ENCODE peak calls at places on chromosomes 3 and 15, in four cellular contexts. One of them, this sample, is unnamed.
A peak's percentile ranks its signal among the peaks of the same experiment; 100 is the strongest.

GRCh38 chr15:57376695-57377477 is 581 bp downstream of the CGNL1 start:
- DNase-seq in tibial nerve: peak; percentile 23
- DNase-seq in OCI-LY7: no peak
- DNase-seq in ovary: no peak
- DNase-seq in this sample: peak; percentile 57

GRCh38 chr3:99128205-99128604 is 226.7 kb upstream of the DCBLD2 start:
- DNase-seq in tibial nerve: no peak
- DNase-seq in OCI-LY7: no peak
- DNase-seq in ovary: no peak
- DNase-seq in this sample: no peak

GRCh38 chr3:172317984-172318383 is 130.3 kb downstream of the GHSR start:
- DNase-seq in tibial nerve: no peak
- DNase-seq in OCI-LY7: no peak
- DNase-seq in ovary: peak; percentile 66
- DNase-seq in this sample: peak; percentile 66

GRCh38 chr3:42024578-42025387 is 62.9 kb upstream of the ULK4 start:
- DNase-seq in tibial nerve: no peak
- DNase-seq in OCI-LY7: no peak
- DNase-seq in ovary: no peak
- DNase-seq in this sample: peak; percentile 21

GRCh38 chr15:69154026-69154425 is 6.4 kb upstream of the GLCE start:
- DNase-seq in tibial nerve: no peak
- DNase-seq in OCI-LY7: no peak
- DNase-seq in ovary: no peak
- DNase-seq in this sample: no peak

GRCh38 chr3:178060406-178060805 is 475.8 kb upstream of the KCNMB2 start:
- DNase-seq in tibial nerve: no peak
- DNase-seq in OCI-LY7: no peak
- DNase-seq in ovary: no peak
- DNase-seq in this sample: peak; percentile 61

GRCh38 chr15:85977586-85977985 is 102.1 kb upstream of the AGBL1 start:
- DNase-seq in tibial nerve: no peak
- DNase-seq in OCI-LY7: no peak
- DNase-seq in ovary: no peak
- DNase-seq in this sample: no peak

GRCh38 chr15:41291065-41291631 is 41.2 kb downstream of the OIP5 start:
- DNase-seq in tibial nerve: no peak
- DNase-seq in OCI-LY7: peak; percentile 76
- DNase-seq in ovary: no peak
- DNase-seq in this sample: no peak

GRCh38 chr15:87579537-87579936 is 677.0 kb downstream of the NTRK3 start:
- DNase-seq in tibial nerve: no peak
- DNase-seq in OCI-LY7: no peak
- DNase-seq in ovary: no peak
- DNase-seq in this sample: no peak
- H3K9me3 ChIP-seq in tibial nerve: no peaks in the 10 kb centered on the region
- H3K9me3 ChIP-seq in OCI-LY7: no peaks in the 10 kb centered on the region
- H3K9me3 ChIP-seq in ovary: no peaks in the 10 kb centered on the region
- H3K9me3 ChIP-seq in this sample: no peaks in the 10 kb centered on the region

GRCh38 chr3:126197854-126198584 is 17.6 kb upstream of the ALDH1L1 start:
- DNase-seq in tibial nerve: peak; percentile 55
- DNase-seq in OCI-LY7: peak; percentile 55
- DNase-seq in ovary: peak; percentile 74
- DNase-seq in this sample: peak; percentile 84

GRCh38 chr3:126200534-126200933 is 20.1 kb upstream of the ALDH1L1 start:
- DNase-seq in tibial nerve: no peak
- DNase-seq in OCI-LY7: no peak
- DNase-seq in ovary: no peak
- DNase-seq in this sample: no peak

GRCh38 chr3:126199256-126199655 is 18.9 kb upstream of the ALDH1L1 start:
- DNase-seq in tibial nerve: no peak
- DNase-seq in OCI-LY7: no peak
- DNase-seq in ovary: no peak
- DNase-seq in this sample: no peak

GRCh38 chr3:126194713-126195305 is 14.4 kb upstream of the ALDH1L1 start:
- DNase-seq in tibial nerve: no peak
- DNase-seq in OCI-LY7: peak; percentile 48
- DNase-seq in ovary: no peak
- DNase-seq in this sample: no peak

DNA sequence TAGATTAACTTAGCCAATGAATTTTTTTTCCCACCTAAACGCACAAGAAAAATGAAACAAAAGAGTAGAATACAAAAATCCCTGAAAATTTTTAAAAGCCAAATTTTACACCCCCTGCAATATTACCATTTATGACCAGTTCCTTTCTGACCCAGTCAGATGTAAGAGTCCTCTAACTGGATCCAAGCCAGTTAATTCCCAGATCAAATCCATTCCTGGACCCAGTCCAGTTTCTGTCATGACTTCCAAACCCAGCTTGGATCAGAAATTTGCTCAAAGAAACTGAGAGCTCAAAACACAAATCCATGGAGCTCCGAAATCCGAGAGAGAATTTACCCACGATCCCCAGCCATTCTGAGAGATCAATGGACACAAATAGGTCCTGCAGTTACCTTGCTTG is 17.0 kb upstream of the ALDH1L1 start:
- DNase-seq in tibial nerve: no peak
- DNase-seq in OCI-LY7: no peak
- DNase-seq in ovary: no peak
- DNase-seq in this sample: no peak
- H3K9me3 ChIP-seq in tibial nerve: no peaks in the 10 kb centered on the region
- H3K9me3 ChIP-seq in OCI-LY7: peaks cover 19% of the 10 kb centered on the region
- H3K9me3 ChIP-seq in ovary: no peaks in the 10 kb centered on the region
- H3K9me3 ChIP-seq in this sample: no peaks in the 10 kb centered on the region

DNA sequence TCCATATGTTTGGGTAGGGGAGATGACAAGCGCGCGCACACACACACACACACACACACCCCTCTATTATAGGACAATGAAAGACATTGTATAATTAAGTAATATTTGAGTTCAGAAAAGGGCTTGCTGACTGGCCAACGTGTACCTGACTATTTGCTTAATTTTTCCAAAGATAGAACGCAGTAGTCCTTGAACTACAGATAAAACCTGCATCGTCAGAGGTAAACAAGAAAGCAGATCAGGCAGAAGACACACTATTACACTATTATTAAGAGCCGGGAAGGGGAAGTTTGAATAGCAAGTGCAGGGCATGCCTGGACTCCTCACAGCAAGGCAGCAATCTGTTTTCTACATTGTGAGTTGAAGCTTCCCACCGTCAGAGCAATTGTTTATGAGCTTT is 427.6 kb downstream of the GABRG3 start:
- DNase-seq in tibial nerve: no peak
- DNase-seq in OCI-LY7: no peak
- DNase-seq in ovary: no peak
- DNase-seq in this sample: no peak
- H3K9me3 ChIP-seq in tibial nerve: no peaks in the 10 kb centered on the region
- H3K9me3 ChIP-seq in OCI-LY7: peaks cover 4% of the 10 kb centered on the region
- H3K9me3 ChIP-seq in ovary: no peaks in the 10 kb centered on the region
- H3K9me3 ChIP-seq in this sample: no peaks in the 10 kb centered on the region

GRCh38 chr3:70994644-70995043 is 588.9 kb downstream of the FOXP1 start:
- DNase-seq in tibial nerve: no peak
- DNase-seq in OCI-LY7: no peak
- DNase-seq in ovary: no peak
- DNase-seq in this sample: no peak

GRCh38 chr3:70999730-71000129 is 583.8 kb downstream of the FOXP1 start:
- DNase-seq in tibial nerve: no peak
- DNase-seq in OCI-LY7: no peak
- DNase-seq in ovary: no peak
- DNase-seq in this sample: peak; percentile 31

GRCh38 chr3:70992131-70992530 is 591.4 kb downstream of the FOXP1 start:
- DNase-seq in tibial nerve: no peak
- DNase-seq in OCI-LY7: no peak
- DNase-seq in ovary: no peak
- DNase-seq in this sample: no peak

GRCh38 chr3:70992557-70992956 is 591.0 kb downstream of the FOXP1 start:
- DNase-seq in tibial nerve: no peak
- DNase-seq in OCI-LY7: no peak
- DNase-seq in ovary: no peak
- DNase-seq in this sample: no peak

GRCh38 chr3:70996082-70996481 is 587.4 kb downstream of the FOXP1 start:
- DNase-seq in tibial nerve: no peak
- DNase-seq in OCI-LY7: no peak
- DNase-seq in ovary: no peak
- DNase-seq in this sample: no peak
- H3K9me3 ChIP-seq in tibial nerve: no peaks in the 10 kb centered on the region
- H3K9me3 ChIP-seq in OCI-LY7: no peaks in the 10 kb centered on the region
- H3K9me3 ChIP-seq in ovary: no peaks in the 10 kb centered on the region
- H3K9me3 ChIP-seq in this sample: no peaks in the 10 kb centered on the region

GRCh38 chr15:27589782-27590181 is 509.3 kb downstream of the OCA2 start:
- DNase-seq in tibial nerve: no peak
- DNase-seq in OCI-LY7: no peak
- DNase-seq in ovary: no peak
- DNase-seq in this sample: no peak
- H3K9me3 ChIP-seq in tibial nerve: no peaks in the 10 kb centered on the region
- H3K9me3 ChIP-seq in OCI-LY7: no peaks in the 10 kb centered on the region
- H3K9me3 ChIP-seq in ovary: no peaks in the 10 kb centered on the region
- H3K9me3 ChIP-seq in this sample: no peaks in the 10 kb centered on the region

GRCh38 chr3:13901935-13902584 is 22.2 kb upstream of the WNT7A start:
- DNase-seq in tibial nerve: no peak
- DNase-seq in OCI-LY7: no peak
- DNase-seq in ovary: no peak
- DNase-seq in this sample: no peak

GRCh38 chr3:13902648-13903238 is 22.9 kb upstream of the WNT7A start:
- DNase-seq in tibial nerve: no peak
- DNase-seq in OCI-LY7: no peak
- DNase-seq in ovary: no peak
- DNase-seq in this sample: no peak
- H3K9me3 ChIP-seq in tibial nerve: no peaks in the 10 kb centered on the region
- H3K9me3 ChIP-seq in OCI-LY7: peaks cover 28% of the 10 kb centered on the region
- H3K9me3 ChIP-seq in ovary: no peaks in the 10 kb centered on the region
- H3K9me3 ChIP-seq in this sample: peaks cover 10% of the 10 kb centered on the region

This sample was measured in adrenal gland.